ENCODE peak calls at places on chromosomes 11 and 22, in eight cellular contexts. H is NCI-H1092 treated with DMSO at 0.1 percent for 48 hours; Q is GM20000; B is dermis microvascular lymphatic vessel endothelial cell; P is iris pigment epithelial cell; S is activated naive CD4-positive, alpha-beta T cell; M is esophagus muscularis mucosa; Y is T-cell. W is an unnamed sample.
A peak's percentile ranks its signal among the peaks of the same experiment; 100 is the strongest.

GRCh38 chr11:119483341-119483880 is 60.4 kb upstream of the THY1 start:
- DNase-seq in B (no peak), S (no peak), H (no peak), Q (no peak), P (no peak), Y (no peak), M (no peak), W (no peak)

GRCh38 chr11:61686469-61686868 is 6.3 kb downstream of the DAGLA start:
- DNase-seq in Q (no peak), H (no peak), P (no peak), B (no peak), M (no peak), Y (no peak), S (no peak), W (no peak)

GRCh38 chr22:36244522-36245391 is 5.4 kb upstream of the APOL2 start:
- DNase-seq in M (no peak), H (no peak), B (no peak), P (peak; percentile 34), Y (no peak), S (no peak), Q (no peak), W (peak; percentile 43)

GRCh38 chr11:11020747-11021149 is 162.9 kb upstream of the ZBED5 start:
- DNase-seq in Y (no peak), Q (no peak), H (no peak), S (no peak), M (no peak), B (no peak), P (no peak), W (no peak)

GRCh38 chr22:24149191-24149590 is 32.1 kb upstream of the SUSD2 start:
- DNase-seq in Q (no peak), P (no peak), H (no peak), B (no peak), Y (no peak), M (no peak), S (no peak), W (no peak)

GRCh38 chr22:47328550-47329243 is 566.2 kb downstream of the TBC1D22A start:
- DNase-seq in H (no peak), P (peak; percentile 95), Q (no peak), B (peak; percentile 31), Y (no peak), M (peak; percentile 87), S (no peak), W (no peak)

GRCh38 chr22:30602049-30602448 is 4.9 kb upstream of the TCN2 start:
- DNase-seq in Q (no peak), Y (no peak), B (peak; percentile 47), M (no peak), S (no peak), H (peak; percentile 24), P (peak; percentile 53), W (no peak)

GRCh38 chr11:94020777-94021615 is at the start of gene HEPHL1:
- DNase-seq in H (no peak), B (no peak), M (no peak), Y (no peak), Q (no peak), S (no peak), P (no peak), W (no peak)

GRCh38 chr11:73325036-73325981 is 17.2 kb downstream of the ARHGEF17 start:
- DNase-seq in Y (no peak), B (no peak), Q (peak; percentile 86), P (no peak), H (no peak), S (no peak), M (no peak), W (no peak)

GRCh38 chr11:64639885-64640284 is 48.9 kb downstream of the SLC22A12 start:
- DNase-seq in H (no peak), S (no peak), Y (no peak), Q (no peak), P (no peak), B (no peak), M (no peak), W (no peak)

GRCh38 chr11:43579171-43579918 is 101.2 kb upstream of the HSD17B12 start:
- DNase-seq in Y (no peak), B (peak; percentile 56), H (no peak), M (peak; percentile 81), P (peak; percentile 32), Q (peak; percentile 78), S (no peak), W (peak; percentile 57)

GRCh38 chr22:26986051-26986881 is 328.9 kb downstream of the MIAT start:
- DNase-seq in P (no peak), H (no peak), S (no peak), B (no peak), Q (no peak), Y (no peak), M (no peak), W (no peak)

GRCh38 chr11:42315267-42315666 is 855.8 kb upstream of the LRRC4C start:
- DNase-seq in P (no peak), Q (no peak), H (no peak), B (no peak), Y (no peak), M (no peak), S (no peak), W (no peak)

GRCh38 chr11:117629891-117630538 is 167.0 kb downstream of the DSCAML1 start:
- DNase-seq in B (no peak), H (no peak), Y (no peak), M (no peak), P (no peak), Q (no peak), S (no peak), W (no peak)

GRCh38 chr11:7612661-7613393 is 60.5 kb downstream of the CYB5R2 start:
- DNase-seq in Y (no peak), H (no peak), S (no peak), Q (no peak), P (peak; percentile 50), M (no peak), B (peak; percentile 32), W (no peak)

GRCh38 chr22:49768961-49769690 is 58.5 kb downstream of the BRD1 start:
- DNase-seq in Q (no peak), M (no peak), S (no peak), P (no peak), H (no peak), Y (no peak), B (no peak), W (peak; percentile 29)

GRCh38 chr11:82718307-82718706 is 15.4 kb downstream of the FAM181B start:
- DNase-seq in H (peak; percentile 19), S (no peak), M (no peak), Q (peak; percentile 56), B (peak; percentile 53), Y (no peak), P (peak; percentile 57), W (peak; percentile 47)

GRCh38 chr11:48052183-48053040 is 72.1 kb downstream of the PTPRJ start:
- DNase-seq in H (no peak), Q (no peak), Y (no peak), S (no peak), B (no peak), P (peak; percentile 65), M (no peak), W (no peak)